ENCODE peak calls at places on chromosomes 16 and 17, in ten cellular contexts. S is B cell; O is activated CD8-positive, alpha-beta T cell treated with anti-CD3 and anti-CD28 coated beads for 36 hours; X is neural progenitor cell; K is AG10803; W is cardiac muscle cell; J is uterus; Z is spleen; U is progenitor cell of endocrine pancreas; H is brain microvascular endothelial cell. B is an unnamed sample.

GRCh38 chr16:89341274-89341673 is 123.8 kb downstream of the ZNF778 start:
- DNase-seq in S (no peak), O (no peak), X (no peak), K (no peak), W (no peak), J (no peak), Z (no peak), U (no peak), H (no peak), B (no peak)

GRCh38 chr16:86520317-86521210 is 10.2 kb downstream of the FOXF1 start:
- DNase-seq in S (no peak), O (no peak), X (no peak), K (no peak), W (no peak), J (no peak), Z (peak), U (no peak), H (no peak), B (no peak)

GRCh38 chr17:3750926-3751325 is 27.2 kb downstream of the HASPIN start:
- DNase-seq in S (no peak), O (peak), X (no peak), K (no peak), W (no peak), J (no peak), Z (no peak), U (no peak), H (no peak), B (no peak)

GRCh38 chr16:15618392-15618791 is 24.6 kb downstream of the MARF1 start:
- DNase-seq in S (no peak), O (no peak), X (no peak), K (peak), W (peak), J (no peak), Z (no peak), U (no peak), H (peak), B (peak)

GRCh38 chr16:56939801-56940200 is 7.9 kb downstream of the HERPUD1 start:
- DNase-seq in S (no peak), O (peak), X (no peak), K (no peak), W (no peak), J (no peak), Z (no peak), U (no peak), H (no peak), B (no peak)

GRCh38 chr17:1686086-1686485 is 1.4 kb upstream of the PRPF8 start:
- DNase-seq in S (no peak), O (no peak), X (no peak), K (no peak), W (no peak), J (no peak), Z (no peak), U (no peak), H (no peak), B (no peak)

GRCh38 chr16:74991593-74992403 is 6.9 kb upstream of the WDR59 start:
- DNase-seq in S (no peak), O (no peak), X (no peak), K (no peak), W (peak), J (no peak), Z (no peak), U (no peak), H (no peak), B (no peak)

GRCh38 chr16:88963583-88963982 is 13.4 kb downstream of the CBFA2T3 start:
- DNase-seq in S (no peak), O (no peak), X (no peak), K (no peak), W (no peak), J (no peak), Z (peak), U (no peak), H (no peak), B (no peak)

GRCh38 chr17:36136031-36136430 is 32.4 kb downstream of the CCL4 start:
- DNase-seq in S (peak), O (no peak), X (no peak), K (no peak), W (no peak), J (no peak), Z (no peak), U (no peak), H (no peak), B (no peak)

GRCh38 chr17:4969551-4970231 is 2.1 kb upstream of the SPAG7 start:
- DNase-seq in S (no peak), O (peak), X (no peak), K (no peak), W (peak), J (no peak), Z (no peak), U (no peak), H (no peak), B (peak)

GRCh38 chr17:70483624-70484023 is 314.3 kb downstream of the KCNJ2 start:
- DNase-seq in S (no peak), O (no peak), X (no peak), K (no peak), W (no peak), J (no peak), Z (no peak), U (no peak), H (no peak), B (no peak)

GRCh38 chr16:56632160-56632847 is at the start of gene MT1M:
- DNase-seq in S (peak), O (no peak), X (peak), K (no peak), W (peak), J (peak), Z (no peak), U (no peak), H (no peak), B (no peak)

GRCh38 chr17:28228109-28228840 is 90.7 kb upstream of the TMEM97 start:
- DNase-seq in S (no peak), O (no peak), X (peak), K (no peak), W (peak), J (no peak), Z (peak), U (no peak), H (no peak), B (no peak)
- TF ChIP-seq CTCF in S (no peak), O (peak), X (peak), K (peak), W (peak), J (no peak), Z (no peak), U (peak), H (peak), B (peak)

DNA sequence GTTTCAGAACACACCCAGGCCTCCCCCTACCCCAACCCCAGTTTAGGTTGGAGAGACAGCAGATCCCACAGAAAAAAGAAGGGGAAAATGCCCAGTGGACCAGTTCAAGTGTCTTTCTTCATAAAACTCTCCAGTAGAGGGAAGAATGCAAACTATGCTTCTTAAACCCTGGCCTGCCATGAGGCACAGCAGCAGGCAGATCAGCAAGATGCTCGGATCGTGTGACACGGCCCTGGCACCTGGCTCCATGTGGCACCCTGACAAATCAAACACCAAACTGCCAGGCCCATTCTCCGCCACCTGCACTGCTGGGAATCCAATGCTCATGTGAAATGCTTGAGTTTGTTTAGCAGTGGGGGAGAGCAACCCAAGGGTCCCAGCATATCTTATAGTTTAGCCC is 166.8 kb downstream of the SOX9 start:
- DNase-seq in S (no peak), O (no peak), X (no peak), K (no peak), W (no peak), J (no peak), Z (no peak), U (no peak), H (no peak), B (no peak)
- TF ChIP-seq CTCF in S (no peak), O (no peak), X (no peak), K (no peak), W (no peak), J (no peak), Z (no peak), U (no peak), H (no peak), B (no peak)

DNA sequence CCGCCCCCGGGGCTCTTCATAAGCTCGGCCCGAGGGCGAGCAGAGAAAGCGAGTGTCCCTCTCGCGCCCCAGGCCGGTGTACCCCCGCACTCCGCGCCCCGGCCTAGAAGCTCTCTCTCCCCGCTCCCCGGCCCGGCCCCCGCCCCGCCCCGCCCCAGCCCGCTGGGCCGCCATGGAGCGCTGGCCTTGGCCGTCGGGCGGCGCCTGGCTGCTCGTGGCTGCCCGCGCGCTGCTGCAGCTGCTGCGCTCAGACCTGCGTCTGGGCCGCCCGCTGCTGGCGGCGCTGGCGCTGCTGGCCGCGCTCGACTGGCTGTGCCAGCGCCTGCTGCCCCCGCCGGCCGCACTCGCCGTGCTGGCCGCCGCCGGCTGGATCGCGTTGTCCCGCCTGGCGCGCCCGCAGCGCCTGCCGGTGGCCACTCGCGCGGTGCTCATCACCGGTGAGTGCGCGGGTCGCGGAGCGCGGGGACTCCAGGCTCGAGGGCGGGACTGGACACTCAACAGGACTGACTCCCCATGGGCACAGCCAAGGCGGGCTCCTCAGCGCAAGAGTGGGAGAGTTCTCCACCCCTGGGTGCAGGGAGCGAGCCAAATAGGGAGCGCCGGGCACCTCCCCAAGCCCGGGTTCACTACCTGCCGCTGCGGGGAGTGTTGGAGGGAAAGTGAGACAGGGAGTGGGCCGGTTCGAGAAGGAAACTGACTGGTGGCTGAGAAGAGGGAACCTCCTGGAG is at the start of gene HSD11B2:
- DNase-seq in S (peak), O (peak), X (peak), K (peak), W (peak), J (peak), Z (peak), U (peak), H (no peak), B (peak)
- TF ChIP-seq CTCF in S (no peak), O (no peak), X (peak), K (no peak), W (no peak), J (peak), Z (no peak), U (peak), H (no peak), B (no peak)

GRCh38 chr16:85173077-85173980 is 61.1 kb upstream of the CIBAR2 start:
- DNase-seq in S (no peak), O (no peak), X (peak), K (peak), W (peak), J (no peak), Z (no peak), U (no peak), H (peak), B (peak)
- TF ChIP-seq CTCF in S (no peak), O (no peak), X (peak), K (peak), W (peak), J (no peak), Z (no peak), U (no peak), H (peak), B (peak)

GRCh38 chr16:8326234-8326633 is 264.1 kb downstream of the TMEM114 start:
- DNase-seq in S (no peak), O (no peak), X (no peak), K (no peak), W (no peak), J (no peak), Z (no peak), U (no peak), H (no peak), B (no peak)

GRCh38 chr16:8323153-8323552 is 267.2 kb downstream of the TMEM114 start:
- DNase-seq in S (no peak), O (no peak), X (no peak), K (no peak), W (no peak), J (no peak), Z (no peak), U (no peak), H (no peak), B (no peak)
- TF ChIP-seq CTCF in S (no peak), O (no peak), X (no peak), K (no peak), W (no peak), J (no peak), Z (no peak), U (no peak), H (no peak), B (no peak)